ENCODE peak calls at places on chromosomes 4 and X, in four cellular contexts. Z is body of pancreas, F is left lung, B is GM12865. G is an unnamed sample.

GRCh38 chr4:102318105-102318504 is 27.2 kb downstream of the SLC39A8 start:
- DNase-seq in Z (no peak), F (no peak), B (no peak), G (no peak)

GRCh38 chrX:119728487-119728886 is 29.9 kb upstream of the SOWAHD start:
- DNase-seq in Z (no peak), F (no peak), B (no peak), G (no peak)

GRCh38 chr4:116180056-116180690 is 905.2 kb downstream of the TRAM1L1 start:
- DNase-seq in Z (no peak), F (no peak), B (peak; percentile 23), G (no peak)

GRCh38 chr4:26267087-26267486 is 53.7 kb upstream of the RBPJ start:
- DNase-seq in Z (peak; percentile 25), F (peak; percentile 41), B (no peak), G (no peak)

GRCh38 chrX:15718283-15718970 is 19.6 kb upstream of the CA5B start:
- DNase-seq in Z (no peak), F (no peak), B (no peak), G (no peak)

GRCh38 chrX:27086221-27086620 is 376.9 kb downstream of the PPP4R3C start:
- DNase-seq in Z (no peak), F (no peak), B (no peak), G (no peak)

GRCh38 chr4:134117785-134118184 is 83.8 kb downstream of the PABPC4L start:
- DNase-seq in Z (no peak), F (no peak), B (no peak), G (no peak)

GRCh38 chr4:106583108-106583507 is 214.5 kb upstream of the GIMD1 start:
- DNase-seq in Z (no peak), F (no peak), B (no peak), G (no peak)

GRCh38 chr4:19684079-19684478 is 567.6 kb upstream of the SLIT2 start:
- DNase-seq in Z (no peak), F (no peak), B (no peak), G (no peak)

GRCh38 chr4:106707776-106708603 is 328.1 kb downstream of the DKK2 start:
- DNase-seq in Z (no peak), F (no peak), B (no peak), G (no peak)

GRCh38 chrX:19839770-19840254 is 47.6 kb downstream of the SH3KBP1 start:
- DNase-seq in Z (no peak), F (no peak), B (peak; percentile 68), G (no peak)

GRCh38 chr4:143232277-143232676 is 47.6 kb downstream of the USP38 start:
- DNase-seq in Z (no peak), F (no peak), B (no peak), G (no peak)
- H3K4me3 ChIP-seq in Z (no peak overlapping the region), F (no peak overlapping the region), B (no peak overlapping the region), G (no peak overlapping the region)

DNA sequence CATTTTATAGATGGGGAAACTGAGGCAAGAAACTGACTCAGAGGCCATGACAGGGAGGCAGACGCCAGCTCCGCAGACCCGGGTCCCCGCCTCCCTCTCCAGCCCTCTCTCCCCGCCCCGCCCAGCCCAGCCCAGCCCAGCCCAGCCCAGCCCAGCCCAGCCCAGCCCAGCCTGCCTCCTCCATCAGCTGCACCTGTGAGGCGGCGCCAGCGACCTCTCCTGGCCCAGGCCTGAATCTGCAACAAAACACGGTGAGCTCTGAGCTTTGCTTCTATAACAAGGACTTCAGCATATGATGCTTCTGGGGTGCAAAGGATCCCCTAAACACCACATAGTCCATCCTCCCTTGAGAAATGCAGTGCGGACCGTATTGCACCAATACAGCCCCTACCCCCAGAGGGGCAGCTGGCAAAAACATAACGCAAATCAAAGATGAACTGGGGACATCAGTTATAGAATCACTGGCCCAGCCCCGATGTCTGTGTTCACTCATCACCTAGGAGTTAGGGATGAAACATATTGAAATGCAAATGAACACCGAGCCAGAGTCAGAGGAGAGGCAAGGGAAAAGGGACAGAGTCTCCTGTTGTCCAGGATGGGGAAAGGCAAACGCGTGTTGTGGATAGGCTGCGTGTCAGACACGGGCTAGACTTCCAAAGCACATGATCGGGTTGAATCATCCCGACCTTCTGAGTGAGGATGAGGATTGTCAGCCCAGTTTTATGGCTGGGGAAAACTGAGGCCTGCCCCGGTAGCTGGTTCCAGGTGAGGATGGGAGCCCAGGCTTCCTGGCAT is 216.1 kb upstream of the PSAPL1 start:
- DNase-seq in Z (no peak), F (no peak), B (no peak), G (no peak)
- TF ChIP-seq CTCF in Z (no peak), F (no peak), B (no peak), G (peak; percentile 33)

DNA sequence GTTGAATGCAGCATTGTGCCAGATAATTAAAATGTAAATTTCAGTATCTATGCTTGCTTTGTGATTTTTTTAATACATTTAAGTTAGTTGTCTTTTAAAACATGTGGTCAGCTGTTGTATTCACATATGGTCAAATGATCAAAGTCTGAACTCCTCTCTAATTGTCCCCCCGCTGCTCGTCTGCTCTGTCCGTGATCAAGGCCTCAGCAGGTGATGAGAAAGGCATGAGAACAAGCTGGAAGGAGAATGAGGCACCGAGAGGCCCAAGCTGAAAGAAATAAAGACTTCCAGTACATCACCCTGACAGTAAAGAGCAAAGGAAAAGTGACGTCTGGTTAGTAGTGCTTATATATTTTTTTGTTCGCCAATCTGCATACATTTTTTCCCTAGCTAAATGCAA is 181.3 kb downstream of the ZIC3 start:
- DNase-seq in Z (no peak), F (no peak), B (no peak), G (no peak)
- H3K4me3 ChIP-seq in Z (no peak overlapping the region), F (no peak overlapping the region), B (no peak overlapping the region), G (no peak overlapping the region)

DNA sequence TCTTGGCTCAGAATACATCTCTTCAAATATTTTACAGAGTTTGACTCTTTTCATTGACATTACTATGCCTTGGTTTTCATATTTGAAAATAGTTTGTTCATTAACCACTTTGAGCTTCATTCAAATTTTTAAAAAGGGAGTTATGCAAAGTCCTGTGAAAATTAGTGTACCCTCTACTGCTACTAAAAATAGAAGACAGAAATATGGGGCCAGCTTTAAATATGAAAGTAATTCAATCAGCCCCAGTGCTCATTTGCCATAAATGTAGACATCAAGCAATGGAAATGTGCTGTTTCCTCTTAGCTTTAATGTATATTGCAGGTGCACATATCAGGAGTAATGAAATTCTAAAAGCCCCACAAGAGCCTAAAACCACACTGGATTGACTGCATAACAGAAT is 218.7 kb downstream of the SPATA18 start:
- DNase-seq in Z (no peak), F (no peak), B (no peak), G (no peak)
- TF ChIP-seq CTCF in Z (no peak), F (no peak), B (no peak), G (no peak)

G was measured in retinal pigment epithelial cell.